ENCODE peak calls at places on chromosomes 4 and X, in nine cellular contexts. One of them, this sample, is unnamed.

GRCh38 chr4:53816561-53816960 is 225.3 kb upstream of the LNX1 start:
- DNase-seq in myocyte: no peak
- DNase-seq in tibial nerve: no peak
- DNase-seq in nucleus accumbens: no peak
- DNase-seq in choroid plexus epithelial cell: peak; percentile 54
- DNase-seq in effector CD4-positive, alpha-beta T cell: no peak
- DNase-seq in kidney glomerular epithelial cell: no peak
- DNase-seq in non-pigmented ciliary epithelial cell: no peak
- DNase-seq in stimulated activated CD4-positive, alpha-beta T cell treated with anti-CD3 and anti-CD28 coated beads, TNF-alpha, amount 100 ng/mL, for 24 hours: no peak
- DNase-seq in this sample: no peak

GRCh38 chr4:88219099-88219498 is 60.7 kb upstream of the ABCG2 start:
- DNase-seq in myocyte: peak; percentile 61
- DNase-seq in tibial nerve: no peak
- DNase-seq in nucleus accumbens: no peak
- DNase-seq in choroid plexus epithelial cell: peak; percentile 80
- DNase-seq in effector CD4-positive, alpha-beta T cell: peak; percentile 5
- DNase-seq in kidney glomerular epithelial cell: peak; percentile 23
- DNase-seq in non-pigmented ciliary epithelial cell: no peak
- DNase-seq in stimulated activated CD4-positive, alpha-beta T cell treated with anti-CD3 and anti-CD28 coated beads, TNF-alpha, amount 100 ng/mL, for 24 hours: no peak
- DNase-seq in this sample: peak; percentile 32

GRCh38 chr4:87108142-87108546 is 112.3 kb downstream of the KLHL8 start:
- DNase-seq in myocyte: peak; percentile 92
- DNase-seq in tibial nerve: peak; percentile 39
- DNase-seq in nucleus accumbens: no peak
- DNase-seq in choroid plexus epithelial cell: peak; percentile 88
- DNase-seq in effector CD4-positive, alpha-beta T cell: no peak
- DNase-seq in kidney glomerular epithelial cell: peak; percentile 86
- DNase-seq in non-pigmented ciliary epithelial cell: peak; percentile 63
- DNase-seq in stimulated activated CD4-positive, alpha-beta T cell treated with anti-CD3 and anti-CD28 coated beads, TNF-alpha, amount 100 ng/mL, for 24 hours: no peak
- DNase-seq in this sample: peak; percentile 78

GRCh38 chr4:56655627-56656345 is 25.3 kb downstream of the HOPX start:
- DNase-seq in myocyte: no peak
- DNase-seq in tibial nerve: no peak
- DNase-seq in nucleus accumbens: no peak
- DNase-seq in choroid plexus epithelial cell: no peak
- DNase-seq in effector CD4-positive, alpha-beta T cell: no peak
- DNase-seq in kidney glomerular epithelial cell: no peak
- DNase-seq in non-pigmented ciliary epithelial cell: no peak
- DNase-seq in stimulated activated CD4-positive, alpha-beta T cell treated with anti-CD3 and anti-CD28 coated beads, TNF-alpha, amount 100 ng/mL, for 24 hours: no peak
- DNase-seq in this sample: no peak

GRCh38 chr4:4866833-4867744 is 7.6 kb downstream of the MSX1 start:
- DNase-seq in myocyte: no peak
- DNase-seq in tibial nerve: no peak
- DNase-seq in nucleus accumbens: no peak
- DNase-seq in choroid plexus epithelial cell: peak; percentile 76
- DNase-seq in effector CD4-positive, alpha-beta T cell: no peak
- DNase-seq in kidney glomerular epithelial cell: no peak
- DNase-seq in non-pigmented ciliary epithelial cell: no peak
- DNase-seq in stimulated activated CD4-positive, alpha-beta T cell treated with anti-CD3 and anti-CD28 coated beads, TNF-alpha, amount 100 ng/mL, for 24 hours: no peak
- DNase-seq in this sample: no peak

GRCh38 chr4:152310223-152310622 is 225.7 kb downstream of the FBXW7 start:
- DNase-seq in myocyte: peak; percentile 93
- DNase-seq in tibial nerve: no peak
- DNase-seq in nucleus accumbens: no peak
- DNase-seq in choroid plexus epithelial cell: peak; percentile 73
- DNase-seq in effector CD4-positive, alpha-beta T cell: no peak
- DNase-seq in kidney glomerular epithelial cell: peak; percentile 74
- DNase-seq in non-pigmented ciliary epithelial cell: peak; percentile 75
- DNase-seq in stimulated activated CD4-positive, alpha-beta T cell treated with anti-CD3 and anti-CD28 coated beads, TNF-alpha, amount 100 ng/mL, for 24 hours: no peak
- DNase-seq in this sample: peak; percentile 67

GRCh38 chrX:103488332-103488731 is 31.0 kb downstream of the RAB40A start:
- DNase-seq in myocyte: peak; percentile 41
- DNase-seq in tibial nerve: no peak
- DNase-seq in nucleus accumbens: no peak
- DNase-seq in choroid plexus epithelial cell: no peak
- DNase-seq in effector CD4-positive, alpha-beta T cell: no peak
- DNase-seq in kidney glomerular epithelial cell: no peak
- DNase-seq in non-pigmented ciliary epithelial cell: no peak
- DNase-seq in stimulated activated CD4-positive, alpha-beta T cell treated with anti-CD3 and anti-CD28 coated beads, TNF-alpha, amount 100 ng/mL, for 24 hours: no peak
- DNase-seq in this sample: peak; percentile 14

GRCh38 chr4:3342182-3342854 is 49.5 kb downstream of the RGS12 start:
- DNase-seq in myocyte: peak; percentile 51
- DNase-seq in tibial nerve: no peak
- DNase-seq in nucleus accumbens: no peak
- DNase-seq in choroid plexus epithelial cell: peak; percentile 76
- DNase-seq in effector CD4-positive, alpha-beta T cell: no peak
- DNase-seq in kidney glomerular epithelial cell: peak; percentile 53
- DNase-seq in non-pigmented ciliary epithelial cell: peak; percentile 40
- DNase-seq in stimulated activated CD4-positive, alpha-beta T cell treated with anti-CD3 and anti-CD28 coated beads, TNF-alpha, amount 100 ng/mL, for 24 hours: no peak
- DNase-seq in this sample: peak; percentile 5

GRCh38 chr4:75666299-75666698 is 6.9 kb downstream of the G3BP2 start:
- DNase-seq in myocyte: no peak
- DNase-seq in tibial nerve: no peak
- DNase-seq in nucleus accumbens: no peak
- DNase-seq in choroid plexus epithelial cell: no peak
- DNase-seq in effector CD4-positive, alpha-beta T cell: no peak
- DNase-seq in kidney glomerular epithelial cell: no peak
- DNase-seq in non-pigmented ciliary epithelial cell: no peak
- DNase-seq in stimulated activated CD4-positive, alpha-beta T cell treated with anti-CD3 and anti-CD28 coated beads, TNF-alpha, amount 100 ng/mL, for 24 hours: no peak
- DNase-seq in this sample: no peak

GRCh38 chr4:65096630-65097029 is 573.7 kb downstream of the EPHA5 start:
- DNase-seq in myocyte: no peak
- DNase-seq in tibial nerve: no peak
- DNase-seq in nucleus accumbens: no peak
- DNase-seq in choroid plexus epithelial cell: no peak
- DNase-seq in effector CD4-positive, alpha-beta T cell: no peak
- DNase-seq in kidney glomerular epithelial cell: no peak
- DNase-seq in non-pigmented ciliary epithelial cell: no peak
- DNase-seq in stimulated activated CD4-positive, alpha-beta T cell treated with anti-CD3 and anti-CD28 coated beads, TNF-alpha, amount 100 ng/mL, for 24 hours: no peak
- DNase-seq in this sample: peak; percentile 0

GRCh38 chr4:15704145-15704544 is 1.3 kb downstream of the BST1 start:
- DNase-seq in myocyte: no peak
- DNase-seq in tibial nerve: no peak
- DNase-seq in nucleus accumbens: no peak
- DNase-seq in choroid plexus epithelial cell: no peak
- DNase-seq in effector CD4-positive, alpha-beta T cell: no peak
- DNase-seq in kidney glomerular epithelial cell: no peak
- DNase-seq in non-pigmented ciliary epithelial cell: no peak
- DNase-seq in stimulated activated CD4-positive, alpha-beta T cell treated with anti-CD3 and anti-CD28 coated beads, TNF-alpha, amount 100 ng/mL, for 24 hours: no peak
- DNase-seq in this sample: no peak

GRCh38 chrX:81377329-81377728 is 175.4 kb downstream of the SH3BGRL start:
- DNase-seq in myocyte: peak; percentile 35
- DNase-seq in tibial nerve: peak; percentile 5
- DNase-seq in nucleus accumbens: no peak
- DNase-seq in choroid plexus epithelial cell: peak; percentile 52
- DNase-seq in effector CD4-positive, alpha-beta T cell: no peak
- DNase-seq in kidney glomerular epithelial cell: no peak
- DNase-seq in non-pigmented ciliary epithelial cell: no peak
- DNase-seq in stimulated activated CD4-positive, alpha-beta T cell treated with anti-CD3 and anti-CD28 coated beads, TNF-alpha, amount 100 ng/mL, for 24 hours: no peak
- DNase-seq in this sample: no peak

GRCh38 chr4:152935138-152935537 is 985 bp upstream of the FHDC1 start:
- DNase-seq in myocyte: no peak
- DNase-seq in tibial nerve: no peak
- DNase-seq in nucleus accumbens: no peak
- DNase-seq in choroid plexus epithelial cell: no peak
- DNase-seq in effector CD4-positive, alpha-beta T cell: no peak
- DNase-seq in kidney glomerular epithelial cell: no peak
- DNase-seq in non-pigmented ciliary epithelial cell: no peak
- DNase-seq in stimulated activated CD4-positive, alpha-beta T cell treated with anti-CD3 and anti-CD28 coated beads, TNF-alpha, amount 100 ng/mL, for 24 hours: no peak
- DNase-seq in this sample: no peak

GRCh38 chr4:1413687-1414479 is 7.6 kb upstream of the NKX1-1 start:
- DNase-seq in myocyte: no peak
- DNase-seq in tibial nerve: no peak
- DNase-seq in nucleus accumbens: no peak
- DNase-seq in choroid plexus epithelial cell: no peak
- DNase-seq in effector CD4-positive, alpha-beta T cell: no peak
- DNase-seq in kidney glomerular epithelial cell: no peak
- DNase-seq in non-pigmented ciliary epithelial cell: no peak
- DNase-seq in stimulated activated CD4-positive, alpha-beta T cell treated with anti-CD3 and anti-CD28 coated beads, TNF-alpha, amount 100 ng/mL, for 24 hours: no peak
- DNase-seq in this sample: no peak

GRCh38 chrX:39205467-39205866 is 404.2 kb downstream of the MID1IP1 start:
- DNase-seq in myocyte: no peak
- DNase-seq in tibial nerve: no peak
- DNase-seq in nucleus accumbens: no peak
- DNase-seq in choroid plexus epithelial cell: no peak
- DNase-seq in effector CD4-positive, alpha-beta T cell: no peak
- DNase-seq in kidney glomerular epithelial cell: no peak
- DNase-seq in non-pigmented ciliary epithelial cell: no peak
- DNase-seq in stimulated activated CD4-positive, alpha-beta T cell treated with anti-CD3 and anti-CD28 coated beads, TNF-alpha, amount 100 ng/mL, for 24 hours: no peak
- DNase-seq in this sample: no peak

GRCh38 chr4:76526585-76526990 is 91.6 kb downstream of the SHROOM3 start:
- DNase-seq in myocyte: no peak
- DNase-seq in tibial nerve: no peak
- DNase-seq in nucleus accumbens: no peak
- DNase-seq in choroid plexus epithelial cell: peak; percentile 38
- DNase-seq in effector CD4-positive, alpha-beta T cell: no peak
- DNase-seq in kidney glomerular epithelial cell: peak; percentile 34
- DNase-seq in non-pigmented ciliary epithelial cell: no peak
- DNase-seq in stimulated activated CD4-positive, alpha-beta T cell treated with anti-CD3 and anti-CD28 coated beads, TNF-alpha, amount 100 ng/mL, for 24 hours: no peak
- DNase-seq in this sample: no peak